ENCODE peak calls at places on chromosomes 6 and 20, in seven cellular contexts. P is IMR-90; Z is DND-41; U is effector CD4-positive, alpha-beta T cell; Y is transverse colon; C is aorta; K is fibroblast of pulmonary artery. V is an unnamed sample.

GRCh38 chr20:63753381-63753780 is 13.8 kb downstream of the SLC2A4RG start:
- DNase-seq in U (no peak), Y (no peak), P (no peak), K (no peak), C (no peak), Z (no peak), V (no peak)

GRCh38 chr6:10347561-10348327 is 67.1 kb downstream of the TFAP2A start:
- DNase-seq in P (peak; percentile 24), C (no peak), Z (no peak), Y (no peak), U (no peak), K (no peak), V (no peak)

GRCh38 chr20:17761612-17762011 is 61.8 kb downstream of the BANF2 start:
- DNase-seq in P (no peak), C (no peak), Z (no peak), K (no peak), U (no peak), Y (no peak), V (no peak)

GRCh38 chr6:52516269-52516668 is 60.6 kb downstream of the TRAM2 start:
- DNase-seq in Y (no peak), P (no peak), K (no peak), U (no peak), C (no peak), Z (no peak), V (no peak)

GRCh38 chr20:10213526-10213925 is 5.1 kb upstream of the SNAP25 start:
- DNase-seq in K (no peak), P (no peak), Y (no peak), Z (no peak), U (no peak), C (no peak), V (no peak)

GRCh38 chr6:132084811-132085509 is 133.8 kb upstream of the CCN2 start:
- DNase-seq in Y (no peak), C (no peak), K (peak; percentile 95), P (peak; percentile 99), U (no peak), Z (no peak), V (no peak)

GRCh38 chr6:90087103-90087833 is 193.0 kb downstream of the GJA10 start:
- DNase-seq in K (peak; percentile 56), Z (no peak), U (no peak), Y (no peak), C (no peak), P (peak; percentile 64), V (no peak)

GRCh38 chr20:1312308-1312707 is 16.6 kb downstream of the SDCBP2 start:
- DNase-seq in K (no peak), Z (no peak), P (no peak), C (peak; percentile 71), Y (no peak), U (no peak), V (no peak)

GRCh38 chr20:22904411-22904810 is 130.7 kb upstream of the SSTR4 start:
- DNase-seq in C (no peak), U (no peak), P (no peak), K (no peak), Y (no peak), Z (no peak), V (no peak)

GRCh38 chr6:1163501-1163900 is 148.4 kb upstream of the FOXQ1 start:
- DNase-seq in K (no peak), U (no peak), P (no peak), Z (no peak), C (no peak), Y (no peak), V (no peak)

GRCh38 chr20:324177-325042 is 942 bp upstream of the SOX12 start:
- DNase-seq in K (peak; percentile 84), Z (peak; percentile 91), U (peak; percentile 82), P (peak; percentile 72), C (peak; percentile 98), Y (peak; percentile 96), V (peak; percentile 87)

V was measured in T-cell.